ENCODE peak calls at places on chromosomes 6 and 20, in seven cellular contexts. G is heart right ventricle, M is endothelial cell, I is GM12865, Z is MM.1S, S is fibroblast of pulmonary artery, A is progenitor cell of endocrine pancreas. X is an unnamed sample.
A peak's percentile ranks its signal among the peaks of the same experiment; 100 is the strongest.

GRCh38 chr6:170450946-170451761 is 102.0 kb downstream of the PSMB1 start:
- DNase-seq in G (no peak), A (no peak), Z (no peak), S (no peak), M (no peak), I (no peak), X (no peak)

GRCh38 chr20:47263502-47264084 is 92.9 kb downstream of the ZMYND8 start:
- DNase-seq in S (no peak), G (peak; percentile 30), A (no peak), I (peak; percentile 56), Z (peak; percentile 24), M (no peak), X (no peak)

GRCh38 chr20:62087227-62087626 is 21.5 kb upstream of the TAF4 start:
- DNase-seq in G (no peak), S (no peak), M (no peak), I (no peak), A (no peak), Z (no peak), X (no peak)

GRCh38 chr6:132072831-132073230 is 121.7 kb upstream of the CCN2 start:
- DNase-seq in A (no peak), I (no peak), S (no peak), M (no peak), Z (no peak), G (no peak), X (no peak)

GRCh38 chr6:83558975-83559374 is 46.6 kb downstream of the PRSS35 start:
- DNase-seq in Z (no peak), I (no peak), S (no peak), G (no peak), A (no peak), M (no peak), X (no peak)

GRCh38 chr20:34997171-34997570 is 41.5 kb downstream of the MYH7B start:
- DNase-seq in Z (no peak), G (peak; percentile 55), M (no peak), S (no peak), A (no peak), I (no peak), X (no peak)

GRCh38 chr6:169863710-169864109 is 112.3 kb downstream of the ERMARD start:
- DNase-seq in M (no peak), I (no peak), G (no peak), S (no peak), A (no peak), Z (no peak), X (no peak)

GRCh38 chr20:42260216-42260615 is 642.0 kb upstream of the CHD6 start:
- DNase-seq in I (no peak), Z (no peak), S (no peak), A (no peak), G (no peak), M (no peak), X (no peak)

GRCh38 chr20:1528811-1529210 is 28.7 kb downstream of the SIRPD start:
- DNase-seq in S (peak; percentile 26), I (no peak), Z (no peak), G (no peak), A (no peak), M (no peak), X (no peak)

GRCh38 chr6:131885237-131885636 is 65.9 kb downstream of the CCN2 start:
- DNase-seq in Z (no peak), S (no peak), G (no peak), M (no peak), A (no peak), I (no peak), X (no peak)

GRCh38 chr6:162934844-162935243 is 207.1 kb downstream of the PACRG start:
- DNase-seq in M (no peak), S (no peak), Z (no peak), A (no peak), I (no peak), G (no peak), X (no peak)

GRCh38 chr6:38136547-38136946 is 317.0 kb downstream of the ZFAND3 start:
- DNase-seq in I (no peak), A (no peak), S (no peak), G (no peak), Z (no peak), M (no peak), X (no peak)

GRCh38 chr20:21453676-21454075 is 56.4 kb upstream of the NKX2-4 start:
- DNase-seq in M (no peak), G (no peak), I (no peak), Z (no peak), A (no peak), S (no peak), X (no peak)

GRCh38 chr20:6886065-6886729 is 118.7 kb downstream of the BMP2 start:
- DNase-seq in M (no peak), S (no peak), Z (no peak), I (no peak), G (peak; percentile 6), A (no peak), X (no peak)

GRCh38 chr20:50866036-50866685 is 65.1 kb downstream of the ADNP start:
- DNase-seq in I (no peak), A (no peak), G (no peak), S (no peak), M (no peak), Z (no peak), X (no peak)

GRCh38 chr6:3276174-3277167 is 17.7 kb downstream of the PSMG4 start:
- DNase-seq in M (no peak), G (no peak), S (no peak), Z (no peak), I (no peak), A (no peak), X (no peak)

GRCh38 chr6:31722173-31722572 is 627 bp upstream of the LY6G6C start:
- DNase-seq in I (no peak), Z (no peak), M (no peak), S (no peak), G (no peak), A (no peak), X (no peak)

GRCh38 chr20:6819599-6819998 is 52.1 kb downstream of the BMP2 start:
- DNase-seq in I (no peak), S (peak; percentile 26), G (no peak), Z (peak; percentile 27), M (no peak), A (no peak), X (no peak)

GRCh38 chr6:81909981-81910910 is 157.8 kb upstream of the TENT5A start:
- DNase-seq in M (no peak), G (no peak), I (no peak), Z (no peak), S (no peak), A (no peak), X (no peak)

GRCh38 chr6:119683022-119683421 is 333.5 kb upstream of the MAN1A1 start:
- DNase-seq in S (no peak), Z (no peak), A (no peak), M (no peak), I (no peak), G (no peak), X (no peak)

GRCh38 chr6:119174879-119175817 is 96.7 kb upstream of the FAM184A start:
- DNase-seq in I (no peak), Z (no peak), A (no peak), G (no peak), S (peak; percentile 60), M (no peak), X (no peak)

GRCh38 chr6:6752129-6752528 is 163.6 kb downstream of the LY86 start:
- DNase-seq in A (no peak), Z (no peak), I (no peak), G (no peak), S (no peak), M (no peak), X (no peak)

GRCh38 chr20:45487231-45487635 is 17.7 kb downstream of the WFDC2 start:
- DNase-seq in M (peak; percentile 28), Z (no peak), A (no peak), I (no peak), G (no peak), S (no peak), X (no peak)

GRCh38 chr6:6515691-6516607 is 72.6 kb upstream of the LY86 start:
- DNase-seq in I (peak; percentile 81), G (no peak), A (no peak), Z (no peak), S (no peak), M (no peak), X (no peak)

GRCh38 chr20:18908109-18908508 is 94.5 kb downstream of the SCP2D1 start:
- DNase-seq in I (no peak), A (no peak), M (no peak), S (no peak), Z (no peak), G (no peak), X (no peak)

GRCh38 chr6:44655368-44656342 is 268.1 kb downstream of the CDC5L start:
- DNase-seq in I (peak; percentile 70), M (peak; percentile 92), S (peak; percentile 83), A (peak; percentile 77), G (peak; percentile 74), Z (peak; percentile 50), X (peak; percentile 79)

GRCh38 chr20:52529856-52530255 is 338.3 kb upstream of the ZFP64 start:
- DNase-seq in S (peak; percentile 3), Z (no peak), M (no peak), I (no peak), A (no peak), G (no peak), X (no peak)

GRCh38 chr6:49479308-49480004 is 16.3 kb downstream of the CENPQ start:
- DNase-seq in I (no peak), G (no peak), M (no peak), S (no peak), Z (no peak), A (no peak), X (no peak)
- TF ChIP-seq CTCF in I (no peak), G (no peak), M (no peak), S (no peak), Z (no peak), A (no peak), X (no peak)

DNA sequence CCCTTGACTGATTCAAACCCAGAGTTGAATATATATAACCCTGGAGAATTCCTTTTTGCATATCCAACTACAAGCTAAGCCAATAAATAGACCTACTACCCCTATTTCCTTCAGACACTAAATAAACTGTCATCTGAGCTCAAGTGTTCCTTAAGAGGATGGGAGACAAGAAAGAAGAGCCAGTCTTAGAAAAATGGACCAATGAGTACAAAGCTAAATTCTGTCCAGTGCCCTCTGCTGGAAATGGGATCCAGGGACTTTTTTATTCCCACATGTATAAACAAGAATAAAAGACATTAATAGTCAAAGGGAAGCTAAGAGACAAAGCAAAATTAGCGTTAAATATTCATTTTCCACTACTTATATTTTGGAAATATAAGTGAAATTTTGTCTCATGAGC is 4.8 kb downstream of the PPP1R10 start:
- DNase-seq in S (peak; percentile 56), A (no peak), M (no peak), I (no peak), G (no peak), Z (no peak), X (no peak)
- TF ChIP-seq CTCF in S (peak; percentile 52), A (peak; percentile 26), M (peak; percentile 26), I (no peak), G (peak; percentile 25), Z (peak; percentile 11), X (no peak)

DNA sequence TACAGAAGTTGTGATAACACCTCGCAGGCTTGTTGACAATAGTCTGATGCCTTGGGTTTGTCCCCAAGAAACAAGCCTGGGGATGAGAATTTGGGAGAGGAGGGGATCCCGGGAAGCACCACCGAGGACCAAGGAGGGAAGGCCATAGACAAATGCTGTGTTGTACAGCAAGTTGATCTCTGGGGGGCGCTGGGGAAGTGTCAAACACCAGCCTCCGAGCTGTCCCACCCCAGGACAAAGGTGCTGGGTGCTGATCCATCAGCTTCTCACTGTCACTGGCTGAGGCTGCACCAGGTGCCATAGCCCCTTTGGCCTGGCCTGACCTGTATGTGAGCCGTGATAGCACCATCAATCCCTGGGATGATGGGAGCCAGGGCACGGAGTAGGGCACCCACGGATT is 64.0 kb downstream of the SYNDIG1 start:
- DNase-seq in M (no peak), S (no peak), A (no peak), Z (no peak), G (no peak), I (no peak), X (no peak)
- TF ChIP-seq CTCF in M (no peak), S (no peak), A (no peak), Z (no peak), G (no peak), I (no peak), X (no peak)

GRCh38 chr20:10476319-10476724 is 41.2 kb downstream of the SLX4IP start:
- DNase-seq in S (peak; percentile 28), I (peak; percentile 82), M (no peak), Z (peak; percentile 63), G (no peak), A (no peak), X (peak; percentile 51)
- TF ChIP-seq CTCF in S (no peak), I (peak; percentile 22), M (no peak), Z (peak; percentile 48), G (no peak), A (no peak), X (peak; percentile 51)

X was measured in GM10248.